ENCODE peak calls at places on chromosomes 16 and 17, in seven cellular contexts. K is breast epithelium; M is CD4-positive, CD25-positive, alpha-beta regulatory T cell; D is right cardiac atrium; I is neuronal stem cell; A is heart right ventricle; H is heart left ventricle. Z is an unnamed sample. For H3K4me1, the result is how much of the 10 kb centered on the place peaks cover.

GRCh38 chr17:14152726-14153125 is 83.4 kb downstream of the COX10 start:
- DNase-seq in K (no peak), M (no peak), D (peak), I (no peak), A (peak), H (peak), Z (no peak)

GRCh38 chr16:14549789-14550153 is 80.3 kb downstream of the PARN start:
- DNase-seq in K (no peak), M (no peak), D (no peak), I (no peak), A (peak), H (peak), Z (no peak)

GRCh38 chr17:72634621-72635020 is 457.9 kb downstream of the SLC39A11 start:
- DNase-seq in K (no peak), M (no peak), D (no peak), I (no peak), A (no peak), H (no peak), Z (no peak)

GRCh38 chr17:43085489-43085888 is 39.7 kb downstream of the BRCA1 start:
- DNase-seq in K (no peak), M (no peak), D (no peak), I (no peak), A (no peak), H (no peak), Z (no peak)

GRCh38 chr17:61475726-61476125 is 23.5 kb downstream of the TBX4 start:
- DNase-seq in K (no peak), M (no peak), D (no peak), I (no peak), A (no peak), H (no peak), Z (no peak)

GRCh38 chr16:77896357-77896972 is 108.1 kb downstream of the VAT1L start:
- DNase-seq in K (no peak), M (no peak), D (no peak), I (no peak), A (no peak), H (no peak), Z (no peak)

GRCh38 chr16:67149276-67150057 is 1.3 kb downstream of the B3GNT9 start:
- DNase-seq in K (no peak), M (no peak), D (no peak), I (no peak), A (no peak), H (no peak), Z (peak)

GRCh38 chr16:53071748-53072301 is 17.0 kb downstream of the CHD9 start:
- DNase-seq in K (no peak), M (no peak), D (peak), I (no peak), A (peak), H (peak), Z (peak)

GRCh38 chr17:58084317-58084981 is 1.2 kb downstream of the DYNLL2 start:
- DNase-seq in K (no peak), M (peak), D (peak), I (no peak), A (peak), H (no peak), Z (peak)

GRCh38 chr16:22375963-22376640 is 1.7 kb upstream of the CDR2 start:
- DNase-seq in K (no peak), M (no peak), D (no peak), I (no peak), A (no peak), H (no peak), Z (no peak)

GRCh38 chr16:2825049-2825742 is 4.9 kb upstream of the ZG16B start:
- DNase-seq in K (no peak), M (no peak), D (no peak), I (no peak), A (no peak), H (no peak), Z (no peak)

GRCh38 chr17:78479369-78479768 is 97.8 kb downstream of the DNAH17 start:
- DNase-seq in K (no peak), M (no peak), D (no peak), I (no peak), A (no peak), H (no peak), Z (no peak)

GRCh38 chr17:64385187-64386083 is 5.2 kb downstream of the PECAM1 start:
- DNase-seq in K (no peak), M (no peak), D (peak), I (no peak), A (peak), H (peak), Z (no peak)

GRCh38 chr17:81200695-81201580 is 21.8 kb downstream of the CEP131 start:
- DNase-seq in K (no peak), M (no peak), D (peak), I (peak), A (peak), H (peak), Z (peak)

GRCh38 chr16:53546988-53547391 is 44.0 kb upstream of the AKTIP start:
- DNase-seq in K (peak), M (peak), D (no peak), I (no peak), A (no peak), H (no peak), Z (no peak)

GRCh38 chr16:51698647-51699046 is 547.6 kb upstream of the SALL1 start:
- DNase-seq in K (no peak), M (no peak), D (no peak), I (no peak), A (no peak), H (no peak), Z (no peak)

GRCh38 chr17:41785876-41786226 is 660 bp downstream of the JUP start:
- DNase-seq in K (peak), M (no peak), D (peak), I (no peak), A (no peak), H (peak), Z (no peak)

GRCh38 chr17:71412803-71413202 is 708.0 kb upstream of the SOX9 start:
- DNase-seq in K (no peak), M (no peak), D (no peak), I (no peak), A (no peak), H (no peak), Z (no peak)

GRCh38 chr16:85310868-85311585 is 198.8 kb upstream of the CIBAR2 start:
- DNase-seq in K (no peak), M (peak), D (peak), I (no peak), A (no peak), H (no peak), Z (no peak)

GRCh38 chr16:10684541-10685151 is 10.1 kb downstream of the TEKT5 start:
- DNase-seq in K (no peak), M (no peak), D (no peak), I (no peak), A (no peak), H (no peak), Z (no peak)

GRCh38 chr17:64077409-64077808 is 52.5 kb downstream of the ERN1 start:
- DNase-seq in K (no peak), M (no peak), D (peak), I (no peak), A (no peak), H (no peak), Z (no peak)

GRCh38 chr16:11677959-11678881 is 10.0 kb downstream of the SNN start:
- DNase-seq in K (no peak), M (no peak), D (peak), I (no peak), A (no peak), H (no peak), Z (no peak)

GRCh38 chr17:42886283-42887176 is 14.1 kb upstream of the G6PC1 start:
- DNase-seq in K (no peak), M (no peak), D (no peak), I (no peak), A (no peak), H (no peak), Z (no peak)

GRCh38 chr16:86121611-86122010 is 222.6 kb downstream of the IRF8 start:
- DNase-seq in K (no peak), M (no peak), D (no peak), I (no peak), A (no peak), H (no peak), Z (no peak)

GRCh38 chr17:81420769-81421462 is 25.7 kb downstream of the BAHCC1 start:
- DNase-seq in K (no peak), M (no peak), D (peak), I (no peak), A (peak), H (peak), Z (no peak)

GRCh38 chr17:78532922-78533640 is 44.1 kb downstream of the DNAH17 start:
- DNase-seq in K (no peak), M (no peak), D (peak), I (no peak), A (no peak), H (no peak), Z (no peak)

GRCh38 chr17:59332890-59333377 is 1.5 kb downstream of the YPEL2 start:
- DNase-seq in K (no peak), M (no peak), D (peak), I (no peak), A (peak), H (no peak), Z (peak)

GRCh38 chr16:1470543-1471251 is 4.1 kb downstream of the CLCN7 start:
- DNase-seq in K (no peak), M (no peak), D (peak), I (no peak), A (no peak), H (no peak), Z (no peak)

GRCh38 chr16:89031715-89032659 is 55.0 kb upstream of the CBFA2T3 start:
- DNase-seq in K (no peak), M (peak), D (peak), I (no peak), A (peak), H (peak), Z (peak)

GRCh38 chr17:42682400-42683384 is at the start of gene CNTNAP1:
- DNase-seq in K (no peak), M (no peak), D (peak), I (peak), A (peak), H (peak), Z (peak)

GRCh38 chr17:35765086-35765710 is 4.5 kb downstream of the C17orf50 start:
- DNase-seq in K (no peak), M (no peak), D (no peak), I (no peak), A (no peak), H (no peak), Z (no peak)

GRCh38 chr17:9002610-9003354 is 18.5 kb upstream of the NTN1 start:
- DNase-seq in K (no peak), M (no peak), D (peak), I (peak), A (no peak), H (peak), Z (no peak)

GRCh38 chr17:57874434-57875108 is 24.7 kb upstream of the MRPS23 start:
- DNase-seq in K (no peak), M (no peak), D (peak), I (peak), A (peak), H (peak), Z (peak)

GRCh38 chr16:85854935-85855334 is 44.0 kb upstream of the IRF8 start:
- DNase-seq in K (no peak), M (no peak), D (no peak), I (no peak), A (no peak), H (no peak), Z (no peak)

GRCh38 chr16:67173808-67174705 is 3.7 kb downstream of the NOL3 start:
- DNase-seq in K (peak), M (peak), D (peak), I (no peak), A (peak), H (peak), Z (peak)

GRCh38 chr17:17804007-17804406 is 32.8 kb downstream of the SREBF1 start:
- DNase-seq in K (no peak), M (no peak), D (no peak), I (no peak), A (no peak), H (no peak), Z (no peak)

DNA sequence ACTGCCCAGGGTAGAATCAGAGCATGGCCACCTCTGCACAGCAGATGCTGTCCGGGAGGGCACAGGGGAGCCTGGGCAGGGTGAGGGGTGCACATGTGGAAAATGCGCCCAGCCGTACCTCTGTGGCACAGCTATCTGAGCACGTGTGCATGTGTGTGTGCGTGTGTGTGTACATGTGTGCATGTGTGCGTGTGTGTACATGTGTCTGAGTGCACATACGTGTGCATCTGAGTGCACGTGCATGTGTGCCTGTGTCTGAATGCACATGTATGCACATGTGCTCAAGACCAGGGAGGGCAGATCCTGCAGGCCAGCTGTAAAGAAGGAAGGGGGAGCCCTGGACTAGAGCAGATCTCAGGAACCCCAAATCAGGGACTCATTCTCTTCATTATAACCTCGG is 37.3 kb upstream of the ENPP7 start:
- DNase-seq in K (no peak), M (no peak), D (peak), I (no peak), A (no peak), H (no peak), Z (no peak)
- H3K4me1 ChIP-seq in K (under half), M (under half), D (under half), I (under half), A (under half), H (under half), Z (under half)

DNA sequence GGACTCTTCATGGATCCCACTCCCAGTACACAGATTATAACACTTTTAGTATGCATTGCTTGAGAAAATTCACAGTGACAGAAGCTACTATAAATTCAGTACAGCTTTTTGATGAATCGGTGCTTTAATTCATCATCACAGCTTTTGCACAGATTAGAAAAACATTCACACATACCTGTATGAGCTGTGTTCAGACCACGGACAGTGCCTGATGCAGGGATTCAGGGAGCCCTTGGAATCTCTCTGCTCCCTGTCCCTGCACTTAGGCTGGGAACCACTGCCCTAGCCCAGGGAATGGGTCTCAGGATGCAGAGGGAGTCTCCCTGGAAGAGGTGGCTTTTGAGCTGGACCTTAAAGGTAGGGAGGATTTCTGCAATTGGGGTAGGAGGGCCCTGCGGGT is 13.9 kb downstream of the TBKBP1 start:
- DNase-seq in K (no peak), M (no peak), D (no peak), I (no peak), A (no peak), H (no peak), Z (no peak)
- H3K4me1 ChIP-seq in K (under half), M (half or more), D (under half), I (under half), A (under half), H (under half), Z (under half)

DNA sequence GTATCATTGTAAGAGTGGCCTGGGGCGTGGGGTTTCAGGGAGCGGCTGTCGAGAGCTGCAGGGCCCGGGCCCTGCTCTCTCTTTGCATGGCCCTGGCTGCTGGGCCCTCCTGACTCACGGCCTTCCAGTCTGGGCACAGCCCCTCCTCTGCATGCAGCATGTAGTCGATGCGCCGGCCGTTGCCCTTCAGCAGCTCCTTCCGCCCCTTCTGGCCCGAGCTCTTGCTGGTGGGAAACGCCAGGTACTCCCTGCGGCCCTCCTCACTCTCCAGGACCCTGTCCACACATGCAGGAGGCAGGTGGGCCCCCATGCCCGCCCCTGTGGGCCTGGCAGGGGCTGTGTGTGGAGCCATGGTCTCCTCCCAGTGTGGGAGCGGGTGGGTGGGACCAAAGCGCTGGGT is 50.7 kb downstream of the PRMT7 start:
- DNase-seq in K (no peak), M (no peak), D (no peak), I (no peak), A (no peak), H (no peak), Z (no peak)
- H3K4me1 ChIP-seq in K (under half), M (under half), D (under half), I (under half), A (under half), H (under half), Z (under half)

GRCh38 chr17:7854851-7855642 is at the start of gene TMEM88:
- DNase-seq in K (peak), M (no peak), D (peak), I (peak), A (peak), H (peak), Z (no peak)
- H3K4me1 ChIP-seq in K (under half), M (under half), D (under half), I (under half), A (under half), H (half or more), Z (under half)

GRCh38 chr16:23862556-23862955 is 26.8 kb downstream of the PRKCB start:
- DNase-seq in K (no peak), M (no peak), D (no peak), I (no peak), A (no peak), H (no peak), Z (no peak)
- H3K4me1 ChIP-seq in K (under half), M (under half), D (under half), I (under half), A (under half), H (under half), Z (under half)

GRCh38 chr17:48735057-48735341 is 6.4 kb upstream of the HOXB13 start:
- DNase-seq in K (no peak), M (no peak), D (no peak), I (no peak), A (no peak), H (no peak), Z (no peak)

GRCh38 chr17:48738803-48739526 is 10.4 kb upstream of the HOXB13 start:
- DNase-seq in K (no peak), M (no peak), D (no peak), I (no peak), A (no peak), H (no peak), Z (no peak)

GRCh38 chr17:48737330-48738043 is 8.9 kb upstream of the HOXB13 start:
- DNase-seq in K (no peak), M (no peak), D (no peak), I (no peak), A (no peak), H (no peak), Z (no peak)

GRCh38 chr17:48740537-48740936 is 12.0 kb upstream of the HOXB13 start:
- DNase-seq in K (no peak), M (no peak), D (no peak), I (no peak), A (no peak), H (no peak), Z (no peak)

DNA sequence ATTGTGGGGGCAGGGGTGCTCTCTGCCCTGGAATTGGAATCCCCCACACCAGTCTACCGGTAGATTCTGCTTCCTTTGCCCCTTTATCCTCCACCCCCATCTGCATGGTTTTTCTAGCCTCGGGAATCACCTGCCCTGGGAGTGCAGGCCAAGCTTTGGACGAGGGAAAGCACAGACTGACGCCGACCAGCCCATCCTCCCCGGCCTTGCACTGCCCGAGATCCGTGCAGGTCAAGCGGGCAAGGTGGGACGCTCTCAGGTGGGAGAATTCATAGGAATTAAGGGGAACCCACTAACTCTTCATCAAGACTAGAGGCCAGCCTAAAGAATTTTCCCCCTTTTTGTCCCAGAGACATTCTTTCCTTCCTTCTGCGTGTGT is 9.9 kb upstream of the HOXB13 start:
- DNase-seq in K (no peak), M (no peak), D (no peak), I (no peak), A (no peak), H (no peak), Z (no peak)
- H3K4me1 ChIP-seq in K (under half), M (under half), D (under half), I (under half), A (under half), H (under half), Z (under half)

GRCh38 chr17:2170023-2170422 is 115.1 kb downstream of the HIC1 start:
- DNase-seq in K (no peak), M (no peak), D (no peak), I (no peak), A (no peak), H (no peak), Z (no peak)
- H3K4me1 ChIP-seq in K (under half), M (under half), D (under half), I (under half), A (under half), H (half or more), Z (under half)

DNA sequence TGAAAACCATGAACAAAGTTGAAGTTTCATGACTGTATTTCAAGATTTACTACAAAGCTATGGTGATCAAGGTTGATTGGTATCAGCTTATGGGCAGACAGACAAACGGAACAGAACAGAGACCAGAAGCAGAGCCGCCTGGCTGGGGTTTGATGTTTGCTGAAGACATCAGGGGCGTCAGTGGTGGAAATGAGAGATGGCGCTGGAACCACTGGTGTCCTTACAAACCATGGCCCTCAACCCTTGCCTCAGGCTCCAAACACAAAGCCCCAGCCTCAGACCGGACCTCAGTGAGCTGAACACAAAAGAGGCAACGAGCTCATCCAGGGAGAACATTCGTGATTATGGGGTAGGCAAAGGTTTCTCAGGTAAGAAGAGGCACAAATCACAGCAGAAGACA is 113.0 kb upstream of the METRNL start:
- DNase-seq in K (peak), M (no peak), D (peak), I (no peak), A (no peak), H (no peak), Z (no peak)
- H3K4me1 ChIP-seq in K (under half), M (under half), D (under half), I (under half), A (under half), H (under half), Z (under half)

DNA sequence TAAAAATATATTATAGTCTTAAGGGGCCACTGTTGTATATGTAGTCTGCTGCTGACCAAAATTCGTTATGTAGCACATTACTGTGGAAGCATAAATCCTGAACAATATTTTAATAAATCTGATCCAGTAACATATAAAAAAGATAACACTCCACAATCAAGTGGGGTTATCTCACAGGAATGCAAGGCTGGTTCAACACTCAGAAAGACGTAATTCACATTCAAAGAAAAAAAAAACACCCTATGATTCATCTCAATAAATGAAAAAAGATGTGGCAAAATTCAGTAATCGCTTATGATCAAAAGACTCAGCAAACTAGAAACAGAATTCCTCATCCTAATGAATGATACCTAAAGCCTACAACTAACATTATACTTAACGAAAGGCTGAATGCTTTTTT is 47.8 kb downstream of the CREBBP start:
- DNase-seq in K (no peak), M (no peak), D (no peak), I (no peak), A (no peak), H (no peak), Z (no peak)
- H3K4me1 ChIP-seq in K (under half), M (under half), D (under half), I (under half), A (under half), H (under half), Z (under half)